ENCODE peak calls at places on chromosome 10, in six cellular contexts. S, Y, I, R, D and Z are unnamed samples.

GRCh38 chr10:11465435-11465834 is 146.0 kb downstream of the USP6NL start:
- DNase-seq in S (no peak), Y (no peak), I (no peak), R (no peak), D (no peak), Z (no peak)

GRCh38 chr10:30639946-30640786 is 10.6 kb upstream of the LYZL2 start:
- DNase-seq in S (peak; percentile 42), Y (peak; percentile 53), I (no peak), R (no peak), D (peak; percentile 33), Z (peak; percentile 57)

GRCh38 chr10:43077421-43078171 is 727 bp downstream of the RET start:
- DNase-seq in S (no peak), Y (no peak), I (no peak), R (no peak), D (no peak), Z (no peak)

GRCh38 chr10:114550756-114551290 is 107.3 kb downstream of the ABLIM1 start:
- DNase-seq in S (no peak), Y (peak; percentile 30), I (no peak), R (no peak), D (no peak), Z (peak; percentile 39)

GRCh38 chr10:22002531-22003110 is 909 bp downstream of the DNAJC1 start:
- DNase-seq in S (no peak), Y (peak; percentile 21), I (no peak), R (no peak), D (peak; percentile 6), Z (peak; percentile 61)

GRCh38 chr10:69846252-69847000 is 44.7 kb downstream of the COL13A1 start:
- DNase-seq in S (no peak), Y (no peak), I (no peak), R (no peak), D (no peak), Z (no peak)

GRCh38 chr10:89478085-89478738 is 57.2 kb downstream of the SLC16A12 start:
- DNase-seq in S (no peak), Y (no peak), I (no peak), R (no peak), D (no peak), Z (peak; percentile 41)

GRCh38 chr10:55002420-55002819 is 201.4 kb upstream of the PCDH15 start:
- DNase-seq in S (no peak), Y (no peak), I (no peak), R (no peak), D (no peak), Z (no peak)

GRCh38 chr10:116270691-116271592 is 2.1 kb downstream of the GFRA1 start:
- DNase-seq in S (no peak), Y (no peak), I (peak; percentile 82), R (peak; percentile 53), D (no peak), Z (no peak)

GRCh38 chr10:114825513-114826253 is 4.1 kb downstream of the FHIP2A start:
- DNase-seq in S (no peak), Y (no peak), I (no peak), R (no peak), D (peak; percentile 16), Z (peak; percentile 45)

GRCh38 chr10:104328636-104328915 is 9.7 kb downstream of the ITPRIP start:
- DNase-seq in S (no peak), Y (no peak), I (no peak), R (no peak), D (no peak), Z (no peak)
- TF ChIP-seq CTCF in S (no peak), Y (no peak), I (no peak), R (no peak), D (no peak), Z (no peak)

DNA sequence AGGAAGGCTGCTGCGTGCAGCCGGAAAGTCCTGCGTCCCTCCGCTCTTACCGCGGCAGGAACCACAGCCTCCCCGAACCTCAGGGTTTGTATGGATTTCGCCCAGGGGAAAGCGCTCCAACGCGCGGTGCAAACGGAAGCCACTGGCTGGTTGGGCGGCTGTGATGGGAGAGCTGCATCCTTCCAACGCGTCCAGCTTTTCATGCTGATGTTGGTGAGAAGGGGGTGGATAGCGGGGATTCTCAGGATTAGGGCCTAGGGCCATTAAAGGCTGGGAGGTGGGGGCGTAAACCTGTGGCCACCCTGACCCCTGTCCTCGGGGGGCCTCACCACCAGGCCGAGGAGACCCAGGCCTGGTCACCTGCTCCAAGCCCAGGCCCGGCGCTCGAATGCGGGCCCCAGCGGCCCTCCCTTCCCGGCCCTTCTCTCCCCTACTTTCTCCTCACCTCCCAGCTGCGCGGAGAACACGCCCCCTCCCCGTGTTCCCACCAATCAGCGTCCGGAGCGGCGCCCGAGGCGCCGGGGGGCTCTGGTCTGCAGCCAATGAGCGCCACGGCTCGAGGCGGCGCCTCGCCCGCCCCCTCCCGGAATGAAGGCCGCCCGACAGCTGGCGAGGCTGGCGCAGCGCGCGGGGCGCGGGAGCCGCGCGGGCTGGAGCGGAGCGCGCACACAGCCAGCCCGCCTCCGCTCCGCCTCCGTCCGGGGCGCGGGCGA is 458 bp upstream of the NANOS1 start:
- DNase-seq in S (no peak), Y (peak; percentile 84), I (peak; percentile 95), R (peak; percentile 90), D (peak; percentile 83), Z (peak; percentile 72)
- TF ChIP-seq CTCF in S (no peak), Y (no peak), I (no peak), R (no peak), D (no peak), Z (peak; percentile 8)

GRCh38 chr10:94890264-94891022 is 48.0 kb upstream of the CYP2C9 start:
- DNase-seq in S (no peak), Y (no peak), I (no peak), R (no peak), D (no peak), Z (no peak)
- TF ChIP-seq CTCF in S (no peak), Y (no peak), I (no peak), R (no peak), D (no peak), Z (no peak)

DNA sequence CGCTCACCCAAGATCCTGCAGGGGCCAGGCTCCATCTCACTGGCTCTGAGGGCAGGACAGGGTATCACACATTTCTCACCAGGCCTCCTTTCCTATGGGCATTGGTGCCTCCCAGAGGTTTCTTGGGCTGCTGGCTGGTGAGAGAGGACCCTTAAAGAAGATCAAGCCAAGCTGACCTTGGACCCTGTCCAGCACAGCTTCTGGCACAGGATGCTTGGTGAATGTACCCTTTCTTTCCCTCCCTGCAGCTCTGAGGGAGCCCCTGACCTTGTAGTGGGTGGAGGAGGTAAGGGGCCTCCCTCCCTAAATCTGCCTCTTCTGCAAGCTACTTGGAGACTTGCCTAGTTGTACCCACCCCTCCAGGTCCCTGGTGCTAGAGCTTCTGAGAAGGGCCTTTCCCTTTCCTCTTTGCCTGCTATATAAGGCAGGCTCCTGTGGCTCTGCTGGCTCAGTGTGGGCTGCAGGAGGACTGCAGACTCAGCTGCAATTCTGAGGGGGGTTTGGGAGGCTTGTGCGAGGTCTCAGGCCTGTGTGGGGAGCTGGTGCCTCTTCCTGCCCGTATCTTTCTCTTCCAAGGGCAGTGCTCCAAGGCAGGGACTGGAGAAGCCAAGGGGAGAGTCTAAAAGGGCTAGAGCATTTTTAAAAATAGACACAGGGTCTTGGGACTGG is 11.8 kb upstream of the TRIM8 start:
- DNase-seq in S (no peak), Y (no peak), I (no peak), R (no peak), D (peak; percentile 57), Z (no peak)
- TF ChIP-seq CTCF in S (no peak), Y (no peak), I (no peak), R (no peak), D (no peak), Z (no peak)

GRCh38 chr10:118458957-118459641 is 117.0 kb upstream of the FAM204A start:
- DNase-seq in S (no peak), Y (no peak), I (no peak), R (no peak), D (no peak), Z (no peak)
- TF ChIP-seq CTCF in S (no peak), Y (no peak), I (no peak), R (no peak), D (no peak), Z (no peak)

GRCh38 chr10:106175760-106176377 is 988.6 kb downstream of the SORCS1 start:
- DNase-seq in S (no peak), Y (no peak), I (no peak), R (no peak), D (no peak), Z (peak; percentile 50)
- TF ChIP-seq CTCF in S (peak; percentile 48), Y (peak; percentile 7), I (no peak), R (peak; percentile 70), D (peak; percentile 39), Z (peak; percentile 60)

GRCh38 chr10:60734226-60734625 is 44.1 kb upstream of the CDK1 start:
- DNase-seq in S (no peak), Y (no peak), I (no peak), R (no peak), D (no peak), Z (no peak)

GRCh38 chr10:60742512-60742911 is 35.8 kb upstream of the CDK1 start:
- DNase-seq in S (no peak), Y (no peak), I (no peak), R (no peak), D (no peak), Z (no peak)

GRCh38 chr10:60735244-60735643 is 43.0 kb upstream of the CDK1 start:
- DNase-seq in S (no peak), Y (no peak), I (no peak), R (no peak), D (no peak), Z (no peak)

GRCh38 chr10:60737242-60737641 is 41.0 kb upstream of the CDK1 start:
- DNase-seq in S (no peak), Y (no peak), I (no peak), R (no peak), D (no peak), Z (no peak)

GRCh38 chr10:60739581-60739980 is 38.7 kb upstream of the CDK1 start:
- DNase-seq in S (no peak), Y (no peak), I (no peak), R (no peak), D (no peak), Z (no peak)
- TF ChIP-seq CTCF in S (no peak), Y (no peak), I (no peak), R (no peak), D (no peak), Z (no peak)

DNA sequence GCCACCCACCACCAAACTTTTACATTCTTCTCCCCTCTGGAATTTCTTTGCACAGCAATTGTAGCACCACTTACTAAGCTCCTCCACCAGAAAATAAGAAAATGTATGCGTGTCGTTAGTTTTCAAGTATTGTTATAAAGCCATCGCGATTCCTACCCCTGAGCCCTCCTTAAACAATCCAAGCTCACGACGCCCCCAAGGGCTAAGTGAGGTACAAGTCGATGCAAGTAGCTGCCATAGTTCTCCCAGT is 1.3 kb downstream of the FRAT2 start:
- DNase-seq in S (no peak), Y (no peak), I (no peak), R (no peak), D (peak; percentile 59), Z (peak; percentile 59)
- TF ChIP-seq CTCF in S (peak; percentile 1), Y (peak; percentile 16), I (no peak), R (no peak), D (no peak), Z (no peak)